ENCODE peak calls at places on chromosomes 2 and 18, in six cellular contexts. One of them, this sample, is unnamed.

GRCh38 chr2:187654535-187654934 is 100.3 kb upstream of the TFPI start:
- DNase-seq in T-cell: no peak
- DNase-seq in nephron progenitor cell: no peak
- DNase-seq in mucosa of gallbladder: no peak
- DNase-seq in coronary artery: no peak
- DNase-seq in DMS153: peak; percentile 40
- DNase-seq in this sample: no peak

GRCh38 chr2:224520064-224520463 is 65.1 kb downstream of the CUL3 start:
- DNase-seq in mucosa of gallbladder: no peak
- DNase-seq in T-cell: no peak
- DNase-seq in DMS153: no peak
- DNase-seq in nephron progenitor cell: no peak
- DNase-seq in coronary artery: no peak
- DNase-seq in this sample: no peak

GRCh38 chr2:26020214-26020613 is 13.7 kb upstream of the RAB10 start:
- DNase-seq in DMS153: no peak
- DNase-seq in T-cell: no peak
- DNase-seq in nephron progenitor cell: no peak
- DNase-seq in mucosa of gallbladder: no peak
- DNase-seq in coronary artery: no peak
- DNase-seq in this sample: no peak

GRCh38 chr2:197599285-197599965 is 76.0 kb downstream of the RFTN2 start:
- DNase-seq in nephron progenitor cell: no peak
- DNase-seq in coronary artery: no peak
- DNase-seq in mucosa of gallbladder: no peak
- DNase-seq in DMS153: no peak
- DNase-seq in T-cell: peak; percentile 28
- DNase-seq in this sample: no peak

GRCh38 chr2:174697267-174697666 is 67.0 kb downstream of the CHRNA1 start:
- DNase-seq in nephron progenitor cell: peak; percentile 64
- DNase-seq in T-cell: peak; percentile 39
- DNase-seq in DMS153: peak; percentile 7
- DNase-seq in mucosa of gallbladder: peak; percentile 36
- DNase-seq in coronary artery: no peak
- DNase-seq in this sample: peak; percentile 51

GRCh38 chr2:53989210-53989862 is 18.5 kb upstream of the PSME4 start:
- DNase-seq in mucosa of gallbladder: no peak
- DNase-seq in nephron progenitor cell: no peak
- DNase-seq in DMS153: no peak
- DNase-seq in T-cell: no peak
- DNase-seq in coronary artery: no peak
- DNase-seq in this sample: no peak

GRCh38 chr2:44537264-44537663 is 175.5 kb downstream of the CAMKMT start:
- DNase-seq in nephron progenitor cell: no peak
- DNase-seq in DMS153: no peak
- DNase-seq in T-cell: no peak
- DNase-seq in coronary artery: no peak
- DNase-seq in mucosa of gallbladder: no peak
- DNase-seq in this sample: no peak

GRCh38 chr2:154375625-154376020 is 322.9 kb upstream of the KCNJ3 start:
- DNase-seq in coronary artery: no peak
- DNase-seq in nephron progenitor cell: peak; percentile 5
- DNase-seq in DMS153: peak; percentile 58
- DNase-seq in T-cell: no peak
- DNase-seq in mucosa of gallbladder: no peak
- DNase-seq in this sample: no peak

GRCh38 chr2:46495347-46496030 is 16.1 kb downstream of the TMEM247 start:
- DNase-seq in nephron progenitor cell: no peak
- DNase-seq in coronary artery: no peak
- DNase-seq in DMS153: no peak
- DNase-seq in T-cell: no peak
- DNase-seq in mucosa of gallbladder: no peak
- DNase-seq in this sample: no peak

GRCh38 chr2:180644709-180645108 is 335.7 kb upstream of the UBE2E3 start:
- DNase-seq in nephron progenitor cell: no peak
- DNase-seq in coronary artery: no peak
- DNase-seq in DMS153: no peak
- DNase-seq in T-cell: no peak
- DNase-seq in mucosa of gallbladder: peak; percentile 35
- DNase-seq in this sample: no peak

GRCh38 chr18:56282234-56283104 is 355.9 kb downstream of the TXNL1 start:
- DNase-seq in DMS153: no peak
- DNase-seq in mucosa of gallbladder: no peak
- DNase-seq in coronary artery: no peak
- DNase-seq in nephron progenitor cell: no peak
- DNase-seq in T-cell: no peak
- DNase-seq in this sample: no peak

GRCh38 chr2:95269036-95269680 is 5.1 kb upstream of the PROM2 start:
- DNase-seq in T-cell: no peak
- DNase-seq in mucosa of gallbladder: no peak
- DNase-seq in nephron progenitor cell: no peak
- DNase-seq in coronary artery: peak; percentile 56
- DNase-seq in DMS153: no peak
- DNase-seq in this sample: no peak

GRCh38 chr2:173249661-173250641 is 104.7 kb upstream of the CDCA7 start:
- DNase-seq in T-cell: no peak
- DNase-seq in coronary artery: no peak
- DNase-seq in nephron progenitor cell: no peak
- DNase-seq in mucosa of gallbladder: no peak
- DNase-seq in DMS153: peak; percentile 94
- DNase-seq in this sample: no peak

GRCh38 chr18:3380384-3380961 is 69.5 kb upstream of the TGIF1 start:
- DNase-seq in coronary artery: no peak
- DNase-seq in T-cell: no peak
- DNase-seq in mucosa of gallbladder: no peak
- DNase-seq in DMS153: no peak
- DNase-seq in nephron progenitor cell: no peak
- DNase-seq in this sample: no peak

GRCh38 chr2:240365971-240366471 is 69.4 kb upstream of the GPC1 start:
- DNase-seq in mucosa of gallbladder: no peak
- DNase-seq in DMS153: no peak
- DNase-seq in T-cell: no peak
- DNase-seq in coronary artery: no peak
- DNase-seq in nephron progenitor cell: peak; percentile 2
- DNase-seq in this sample: no peak

GRCh38 chr2:219291910-219292490 is 12.8 kb downstream of the DNAJB2 start:
- DNase-seq in coronary artery: peak; percentile 45
- DNase-seq in nephron progenitor cell: no peak
- DNase-seq in T-cell: no peak
- DNase-seq in mucosa of gallbladder: no peak
- DNase-seq in DMS153: no peak
- DNase-seq in this sample: no peak

GRCh38 chr2:216539791-216540241 is 41.2 kb downstream of the RPL37A start:
- DNase-seq in DMS153: peak; percentile 93
- DNase-seq in T-cell: no peak
- DNase-seq in coronary artery: no peak
- DNase-seq in mucosa of gallbladder: peak; percentile 75
- DNase-seq in nephron progenitor cell: no peak
- DNase-seq in this sample: no peak

GRCh38 chr2:37561615-37562569 is 109.5 kb downstream of the CDC42EP3 start:
- DNase-seq in mucosa of gallbladder: no peak
- DNase-seq in nephron progenitor cell: no peak
- DNase-seq in coronary artery: no peak
- DNase-seq in T-cell: no peak
- DNase-seq in DMS153: no peak
- DNase-seq in this sample: no peak

GRCh38 chr2:30714811-30715709 is 92.2 kb downstream of the CAPN13 start:
- DNase-seq in coronary artery: peak; percentile 35
- DNase-seq in nephron progenitor cell: no peak
- DNase-seq in mucosa of gallbladder: no peak
- DNase-seq in T-cell: no peak
- DNase-seq in DMS153: no peak
- DNase-seq in this sample: no peak

GRCh38 chr18:9446839-9447238 is 28.5 kb upstream of the RALBP1 start:
- DNase-seq in nephron progenitor cell: no peak
- DNase-seq in coronary artery: no peak
- DNase-seq in T-cell: no peak
- DNase-seq in DMS153: no peak
- DNase-seq in mucosa of gallbladder: no peak
- DNase-seq in this sample: no peak

GRCh38 chr2:232276084-232276738 is 102.3 kb upstream of the ALPP start:
- DNase-seq in mucosa of gallbladder: no peak
- DNase-seq in T-cell: no peak
- DNase-seq in coronary artery: no peak
- DNase-seq in nephron progenitor cell: no peak
- DNase-seq in DMS153: no peak
- DNase-seq in this sample: no peak

GRCh38 chr18:51235011-51235789 is 37.7 kb upstream of the MEX3C start:
- DNase-seq in nephron progenitor cell: no peak
- DNase-seq in T-cell: no peak
- DNase-seq in DMS153: no peak
- DNase-seq in mucosa of gallbladder: no peak
- DNase-seq in coronary artery: no peak
- DNase-seq in this sample: no peak

GRCh38 chr18:79200546-79201268 is 131.5 kb downstream of the ATP9B start:
- DNase-seq in T-cell: no peak
- DNase-seq in coronary artery: peak; percentile 96
- DNase-seq in mucosa of gallbladder: no peak
- DNase-seq in DMS153: no peak
- DNase-seq in nephron progenitor cell: peak; percentile 21
- DNase-seq in this sample: no peak

GRCh38 chr2:74849228-74849892 is 15.4 kb downstream of the HK2 start:
- DNase-seq in mucosa of gallbladder: peak; percentile 58
- DNase-seq in DMS153: no peak
- DNase-seq in nephron progenitor cell: no peak
- DNase-seq in T-cell: peak; percentile 40
- DNase-seq in coronary artery: no peak
- DNase-seq in this sample: peak; percentile 22

GRCh38 chr2:151907933-151908882 is 80.0 kb upstream of the ARL5A start:
- DNase-seq in T-cell: no peak
- DNase-seq in DMS153: no peak
- DNase-seq in nephron progenitor cell: no peak
- DNase-seq in mucosa of gallbladder: no peak
- DNase-seq in coronary artery: no peak
- DNase-seq in this sample: no peak

GRCh38 chr2:151472966-151473365 is 63.3 kb downstream of the RIF1 start:
- DNase-seq in mucosa of gallbladder: no peak
- DNase-seq in nephron progenitor cell: no peak
- DNase-seq in T-cell: no peak
- DNase-seq in coronary artery: no peak
- DNase-seq in DMS153: no peak
- DNase-seq in this sample: no peak

This sample was measured in memory B cell.